ENCODE peak calls at places on chromosomes 6 and 20, in nine cellular contexts. Q is A549, T is esophagus muscularis mucosa, N is ovary, L is stomach, C is tibial nerve, P is H1, F is HepG2, I is K562. K is an unnamed sample.

GRCh38 chr6:111564482-111564945 is 41.2 kb downstream of the TRAF3IP2 start:
- DNase-seq in Q (no peak), T (no peak), N (no peak), L (no peak), C (no peak), P (no peak), F (no peak), I (no peak), K (no peak)

GRCh38 chr6:14549871-14550270 is 432.3 kb downstream of the CD83 start:
- DNase-seq in Q (no peak), T (no peak), N (no peak), L (no peak), C (no peak), P (no peak), F (no peak), I (no peak), K (no peak)

GRCh38 chr6:21138359-21139094 is 455.0 kb upstream of the SOX4 start:
- DNase-seq in Q (no peak), T (no peak), N (no peak), L (no peak), C (no peak), P (no peak), F (no peak), I (no peak), K (no peak)

GRCh38 chr6:1200706-1201105 is 111.2 kb upstream of the FOXQ1 start:
- DNase-seq in Q (no peak), T (no peak), N (no peak), L (no peak), C (no peak), P (no peak), F (peak; percentile 32), I (no peak), K (no peak)

GRCh38 chr6:129667034-129667433 is 42.9 kb downstream of the ARHGAP18 start:
- DNase-seq in Q (no peak), T (no peak), N (no peak), L (no peak), C (no peak), P (no peak), F (no peak), I (no peak), K (no peak)

GRCh38 chr20:38085031-38085430 is 51.5 kb downstream of the RPRD1B start:
- DNase-seq in Q (no peak), T (peak; percentile 90), N (no peak), L (no peak), C (no peak), P (no peak), F (no peak), I (no peak), K (no peak)

GRCh38 chr6:105174512-105174911 is 5.3 kb downstream of the POPDC3 start:
- DNase-seq in Q (peak; percentile 41), T (no peak), N (no peak), L (no peak), C (no peak), P (no peak), F (no peak), I (no peak), K (no peak)

GRCh38 chr6:161054876-161055275 is 63.3 kb downstream of the MAP3K4 start:
- DNase-seq in Q (no peak), T (no peak), N (no peak), L (no peak), C (no peak), P (no peak), F (no peak), I (no peak), K (no peak)

GRCh38 chr6:50824505-50824904 is 5.8 kb downstream of the TFAP2B start:
- DNase-seq in Q (no peak), T (no peak), N (no peak), L (no peak), C (no peak), P (no peak), F (no peak), I (no peak), K (no peak)
- TF ChIP-seq EP300 in Q (no peak), T (no peak), N (no peak), L (no peak), C (no peak), P (no peak), F (no peak), I (no peak), K (no peak)

GRCh38 chr20:57525328-57526053 is 551 bp upstream of the CTCFL start:
- DNase-seq in Q (no peak), T (no peak), N (no peak), L (no peak), C (no peak), P (no peak), F (no peak), I (peak; percentile 67), K (no peak)

GRCh38 chr20:57524511-57525176 is at the start of gene CTCFL:
- DNase-seq in Q (no peak), T (no peak), N (no peak), L (no peak), C (no peak), P (no peak), F (no peak), I (peak; percentile 91), K (no peak)

GRCh38 chr20:57526885-57527566 is 2.1 kb upstream of the CTCFL start:
- DNase-seq in Q (no peak), T (no peak), N (no peak), L (no peak), C (no peak), P (no peak), F (no peak), I (no peak), K (no peak)

GRCh38 chr20:57527728-57528127 is 2.8 kb upstream of the CTCFL start:
- DNase-seq in Q (no peak), T (no peak), N (no peak), L (no peak), C (no peak), P (no peak), F (peak; percentile 27), I (no peak), K (no peak)

GRCh38 chr20:57526067-57526884 is 1.3 kb upstream of the CTCFL start:
- DNase-seq in Q (peak; percentile 42), T (no peak), N (no peak), L (no peak), C (no peak), P (peak; percentile 74), F (peak; percentile 50), I (peak; percentile 70), K (no peak)
- H3K4me3 ChIP-seq in Q (no peak overlapping the region), T (no peak overlapping the region), N (no peak overlapping the region), L (no peak overlapping the region), C (no peak overlapping the region), P (no peak overlapping the region), F (no peak overlapping the region), I (peak overlapping the region; percentile 26), K (no peak overlapping the region)

GRCh38 chr6:118579786-118580185 is 31.7 kb downstream of the PLN start:
- DNase-seq in Q (no peak), T (no peak), N (no peak), L (no peak), C (no peak), P (no peak), F (no peak), I (no peak), K (no peak)
- H3K9me3 ChIP-seq in Q (peaks cover 8% of the 10 kb centered on the region), T (peaks cover 40% of the 10 kb centered on the region), N (peaks cover 5% of the 10 kb centered on the region), L (peaks cover 8% of the 10 kb centered on the region), C (no peaks in the 10 kb centered on the region), P (no peaks in the 10 kb centered on the region), F (peaks cover 18% of the 10 kb centered on the region), I (peaks cover 3% of the 10 kb centered on the region), K (peaks cover 10% of the 10 kb centered on the region)

DNA sequence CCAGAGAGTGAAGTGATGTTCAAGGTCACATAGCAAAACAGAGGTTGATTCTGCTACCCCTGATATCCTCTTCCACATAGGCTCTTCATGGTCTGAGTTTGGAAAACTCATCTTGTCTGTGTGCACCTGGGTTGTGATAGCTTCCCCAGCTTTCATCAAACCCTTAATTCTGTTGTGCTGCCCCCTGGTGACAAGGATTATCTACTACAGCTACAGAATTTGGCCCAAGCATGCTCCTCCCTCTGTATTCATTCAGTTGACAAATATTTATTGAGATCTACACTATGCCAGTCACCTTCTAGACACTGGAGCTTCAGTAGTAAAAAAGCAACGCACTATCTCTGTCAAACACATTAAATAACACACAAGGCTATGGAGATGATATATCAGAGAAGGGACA is 50.4 kb downstream of the SMPDL3A start:
- DNase-seq in Q (peak; percentile 46), T (no peak), N (peak; percentile 54), L (peak; percentile 67), C (peak; percentile 21), P (peak; percentile 87), F (peak; percentile 64), I (peak; percentile 70), K (no peak)
- TF ChIP-seq EP300 in Q (no peak), T (no peak), N (no peak), L (no peak), C (no peak), P (no peak), F (no peak), I (no peak), K (no peak)

K was measured in suprapubic skin.